ENCODE peak calls at places on chromosomes 3 and 15, in four cellular contexts. One of them, this sample, is unnamed.

GRCh38 chr3:112786002-112786590 is 60.6 kb downstream of the CD200R1L start:
- DNase-seq in GM12878: no peak
- DNase-seq in K562: peak
- DNase-seq in HepG2: no peak
- DNase-seq in this sample: peak

GRCh38 chr3:169112153-169112892 is 551.2 kb downstream of the MECOM start:
- DNase-seq in GM12878: no peak
- DNase-seq in K562: no peak
- DNase-seq in HepG2: peak
- DNase-seq in this sample: no peak

GRCh38 chr15:72098076-72098475 is 19.9 kb downstream of the MYO9A start:
- DNase-seq in GM12878: no peak
- DNase-seq in K562: no peak
- DNase-seq in HepG2: no peak
- DNase-seq in this sample: no peak

GRCh38 chr3:31481697-31482096 is 51.0 kb upstream of the STT3B start:
- DNase-seq in GM12878: no peak
- DNase-seq in K562: no peak
- DNase-seq in HepG2: no peak
- DNase-seq in this sample: no peak

GRCh38 chr3:12656193-12656592 is 7.7 kb downstream of the RAF1 start:
- DNase-seq in GM12878: no peak
- DNase-seq in K562: no peak
- DNase-seq in HepG2: no peak
- DNase-seq in this sample: no peak

GRCh38 chr3:171376125-171376947 is 83.9 kb downstream of the TNIK start:
- DNase-seq in GM12878: no peak
- DNase-seq in K562: peak
- DNase-seq in HepG2: no peak
- DNase-seq in this sample: no peak

GRCh38 chr3:68773401-68773800 is 158.9 kb downstream of the TAFA4 start:
- DNase-seq in GM12878: no peak
- DNase-seq in K562: no peak
- DNase-seq in HepG2: no peak
- DNase-seq in this sample: no peak

GRCh38 chr3:13195374-13195773 is 122.1 kb upstream of the IQSEC1 start:
- DNase-seq in GM12878: no peak
- DNase-seq in K562: no peak
- DNase-seq in HepG2: no peak
- DNase-seq in this sample: no peak

GRCh38 chr3:14605744-14606143 is 45.8 kb upstream of the CCDC174 start:
- DNase-seq in GM12878: no peak
- DNase-seq in K562: no peak
- DNase-seq in HepG2: no peak
- DNase-seq in this sample: no peak

GRCh38 chr3:119901148-119901547 is 119.2 kb downstream of the NR1I2 start:
- DNase-seq in GM12878: no peak
- DNase-seq in K562: no peak
- DNase-seq in HepG2: no peak
- DNase-seq in this sample: no peak

GRCh38 chr3:119898478-119899177 is 116.7 kb downstream of the NR1I2 start:
- DNase-seq in GM12878: no peak
- DNase-seq in K562: no peak
- DNase-seq in HepG2: no peak
- DNase-seq in this sample: no peak

GRCh38 chr3:119899178-119899511 is 117.2 kb downstream of the NR1I2 start:
- DNase-seq in GM12878: no peak
- DNase-seq in K562: no peak
- DNase-seq in HepG2: no peak
- DNase-seq in this sample: no peak

GRCh38 chr3:119902061-119902460 is 120.2 kb downstream of the NR1I2 start:
- DNase-seq in GM12878: no peak
- DNase-seq in K562: no peak
- DNase-seq in HepG2: no peak
- DNase-seq in this sample: no peak
- TF ChIP-seq GABPA in GM12878: no peak
- TF ChIP-seq GABPA in K562: no peak
- TF ChIP-seq GABPA in HepG2: no peak
- TF ChIP-seq GABPA in this sample: no peak

GRCh38 chr15:65303687-65304392 is 637 bp upstream of the RNU5B-1 start:
- DNase-seq in GM12878: no peak
- DNase-seq in K562: peak
- DNase-seq in HepG2: peak
- DNase-seq in this sample: peak
- TF ChIP-seq FOXM1 in GM12878: no peak
- TF ChIP-seq FOXM1 in K562: no peak
- TF ChIP-seq FOXM1 in HepG2: no peak
- TF ChIP-seq FOXM1 in this sample: no peak

GRCh38 chr3:93904568-93904967 is 69.1 kb downstream of the PROS1 start:
- DNase-seq in GM12878: no peak
- DNase-seq in K562: no peak
- DNase-seq in HepG2: no peak
- DNase-seq in this sample: no peak
- TF ChIP-seq YY1 in GM12878: no peak
- TF ChIP-seq YY1 in K562: no peak
- TF ChIP-seq YY1 in HepG2: no peak
- TF ChIP-seq YY1 in this sample: no peak

GRCh38 chr15:58221591-58222241 is 83.5 kb downstream of the AQP9 start:
- DNase-seq in GM12878: no peak
- DNase-seq in K562: peak
- DNase-seq in HepG2: peak
- DNase-seq in this sample: peak

GRCh38 chr15:58227706-58228543 is 89.7 kb downstream of the AQP9 start:
- DNase-seq in GM12878: peak
- DNase-seq in K562: peak
- DNase-seq in HepG2: peak
- DNase-seq in this sample: peak

GRCh38 chr15:58222698-58223097 is 84.5 kb downstream of the AQP9 start:
- DNase-seq in GM12878: no peak
- DNase-seq in K562: peak
- DNase-seq in HepG2: no peak
- DNase-seq in this sample: no peak

GRCh38 chr15:58223432-58223831 is 85.3 kb downstream of the AQP9 start:
- DNase-seq in GM12878: no peak
- DNase-seq in K562: no peak
- DNase-seq in HepG2: no peak
- DNase-seq in this sample: no peak

DNA sequence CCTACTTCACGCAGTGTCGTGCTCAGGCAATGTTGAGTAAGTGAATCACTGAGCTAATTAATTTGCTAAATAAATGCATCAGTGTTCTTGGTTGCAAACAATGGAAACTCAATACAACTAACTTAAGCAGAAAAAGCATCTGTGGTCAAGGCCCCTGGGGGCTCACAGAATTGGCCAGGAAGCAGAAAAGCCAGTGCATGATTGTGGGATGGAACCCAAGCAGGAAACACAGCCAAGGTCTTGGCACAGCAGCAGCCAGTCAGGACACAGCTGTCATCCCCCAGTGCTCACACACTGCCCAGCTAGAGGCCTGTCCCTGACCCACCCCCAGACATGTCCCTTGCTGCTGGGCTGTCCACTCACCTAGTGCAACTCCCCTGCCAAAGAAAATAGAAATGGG is 85.9 kb downstream of the AQP9 start:
- DNase-seq in GM12878: no peak
- DNase-seq in K562: no peak
- DNase-seq in HepG2: no peak
- DNase-seq in this sample: peak
- TF ChIP-seq GABPA in GM12878: no peak
- TF ChIP-seq GABPA in K562: no peak
- TF ChIP-seq GABPA in HepG2: no peak
- TF ChIP-seq GABPA in this sample: no peak

GRCh38 chr3:197002701-197003454 is 26.7 kb downstream of the MELTF start:
- DNase-seq in GM12878: no peak
- DNase-seq in K562: peak
- DNase-seq in HepG2: peak
- DNase-seq in this sample: peak
- TF ChIP-seq FOXM1 in GM12878: no peak
- TF ChIP-seq FOXM1 in K562: peak
- TF ChIP-seq FOXM1 in HepG2: no peak
- TF ChIP-seq FOXM1 in this sample: no peak

DNA sequence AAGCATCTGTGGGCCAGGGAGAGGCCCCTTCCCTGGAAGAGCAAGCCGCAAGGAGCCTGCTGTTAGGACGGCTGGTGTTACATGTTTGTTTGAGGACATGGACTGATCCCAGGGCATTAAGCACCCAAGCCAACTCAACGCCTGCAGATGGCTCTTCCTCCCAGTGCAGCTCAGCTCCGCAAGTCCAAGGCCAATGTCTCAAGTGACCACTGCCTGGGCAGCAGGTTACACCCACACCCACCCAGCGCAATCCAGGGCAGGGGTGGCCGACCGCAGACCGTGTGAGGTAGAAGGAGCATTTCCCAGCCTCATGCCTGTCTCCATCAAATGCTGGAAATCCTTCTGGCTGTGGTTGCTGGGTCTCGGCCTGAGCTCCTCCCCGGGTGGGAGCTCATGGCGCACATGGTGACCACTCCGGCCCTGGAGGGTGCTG is 14.5 kb downstream of the GP5 start:
- DNase-seq in GM12878: no peak
- DNase-seq in K562: no peak
- DNase-seq in HepG2: no peak
- DNase-seq in this sample: no peak
- TF ChIP-seq YY1 in GM12878: no peak
- TF ChIP-seq YY1 in K562: no peak
- TF ChIP-seq YY1 in HepG2: no peak
- TF ChIP-seq YY1 in this sample: no peak

GRCh38 chr15:62112616-62113593 is 46.1 kb downstream of the C2CD4A start:
- DNase-seq in GM12878: no peak
- DNase-seq in K562: peak
- DNase-seq in HepG2: peak
- DNase-seq in this sample: no peak
- TF ChIP-seq GABPA in GM12878: no peak
- TF ChIP-seq GABPA in K562: no peak
- TF ChIP-seq GABPA in HepG2: no peak
- TF ChIP-seq GABPA in this sample: no peak

This sample was measured in SK-N-SH.